ENCODE peak calls at places on chromosome 3, in seven cellular contexts. W is stomach, J is vagina, Z is left ventricle myocardium inferior, N is WTC11, A is heart left ventricle, G is nephron progenitor cell. Q is an unnamed sample.

GRCh38 chr3:127915115-127915936 is at the start of gene KBTBD12:
- DNase-seq in W (peak; percentile 34), J (no peak), Z (peak; percentile 62), N (peak; percentile 73), A (peak; percentile 83), G (peak; percentile 31), Q (peak; percentile 29)

GRCh38 chr3:69724722-69725435 is 14.4 kb upstream of the MITF start:
- DNase-seq in W (no peak), J (no peak), Z (no peak), N (no peak), A (no peak), G (no peak), Q (no peak)

GRCh38 chr3:58169371-58169770 is 41.4 kb downstream of the DNASE1L3 start:
- DNase-seq in W (no peak), J (no peak), Z (no peak), N (no peak), A (no peak), G (no peak), Q (no peak)

GRCh38 chr3:15682766-15683165 is 81.2 kb downstream of the BTD start:
- DNase-seq in W (no peak), J (no peak), Z (no peak), N (no peak), A (no peak), G (no peak), Q (no peak)

GRCh38 chr3:69791111-69791510 is 51.8 kb downstream of the MITF start:
- DNase-seq in W (peak; percentile 27), J (peak; percentile 94), Z (peak; percentile 72), N (no peak), A (peak; percentile 86), G (no peak), Q (no peak)

GRCh38 chr3:197881601-197882000 is 68.4 kb upstream of the RPL35A start:
- DNase-seq in W (no peak), J (no peak), Z (no peak), N (no peak), A (no peak), G (no peak), Q (no peak)

GRCh38 chr3:105511031-105511430 is 144.3 kb downstream of the ALCAM start:
- DNase-seq in W (no peak), J (no peak), Z (no peak), N (no peak), A (no peak), G (no peak), Q (no peak)

GRCh38 chr3:16866447-16867025 is 18.2 kb upstream of the PLCL2 start:
- DNase-seq in W (no peak), J (no peak), Z (no peak), N (no peak), A (no peak), G (no peak), Q (no peak)

GRCh38 chr3:71542548-71543370 is 40.8 kb downstream of the FOXP1 start:
- DNase-seq in W (peak; percentile 36), J (peak; percentile 91), Z (peak; percentile 78), N (no peak), A (peak; percentile 91), G (peak; percentile 45), Q (peak; percentile 13)

GRCh38 chr3:10015476-10015904 is 10.7 kb upstream of the FANCD2 start:
- DNase-seq in W (peak; percentile 72), J (peak; percentile 96), Z (peak; percentile 84), N (no peak), A (peak; percentile 88), G (no peak), Q (no peak)

GRCh38 chr3:41117398-41117870 is 81.9 kb upstream of the CTNNB1 start:
- DNase-seq in W (peak; percentile 86), J (peak; percentile 91), Z (peak; percentile 91), N (no peak), A (peak; percentile 95), G (no peak), Q (no peak)

GRCh38 chr3:101084404-101084803 is 91.2 kb upstream of the ABI3BP start:
- DNase-seq in W (no peak), J (no peak), Z (no peak), N (no peak), A (no peak), G (no peak), Q (no peak)
- TF ChIP-seq CTCF in W (no peak), J (no peak), Z (no peak), N (no peak), A (no peak), G (no peak), Q (no peak)

GRCh38 chr3:46483799-46484198 is 14.0 kb upstream of the RTP3 start:
- DNase-seq in W (no peak), J (no peak), Z (no peak), N (no peak), A (peak; percentile 41), G (no peak), Q (no peak)
- TF ChIP-seq CTCF in W (no peak), J (no peak), Z (peak; percentile 10), N (no peak), A (no peak), G (no peak), Q (no peak)

GRCh38 chr3:13500133-13500885 is 20.2 kb downstream of the HDAC11 start:
- DNase-seq in W (no peak), J (no peak), Z (no peak), N (peak; percentile 75), A (peak; percentile 26), G (peak; percentile 67), Q (peak; percentile 64)
- TF ChIP-seq CTCF in W (no peak), J (peak; percentile 9), Z (peak; percentile 63), N (no peak), A (peak; percentile 44), G (peak; percentile 60), Q (peak; percentile 66)

DNA sequence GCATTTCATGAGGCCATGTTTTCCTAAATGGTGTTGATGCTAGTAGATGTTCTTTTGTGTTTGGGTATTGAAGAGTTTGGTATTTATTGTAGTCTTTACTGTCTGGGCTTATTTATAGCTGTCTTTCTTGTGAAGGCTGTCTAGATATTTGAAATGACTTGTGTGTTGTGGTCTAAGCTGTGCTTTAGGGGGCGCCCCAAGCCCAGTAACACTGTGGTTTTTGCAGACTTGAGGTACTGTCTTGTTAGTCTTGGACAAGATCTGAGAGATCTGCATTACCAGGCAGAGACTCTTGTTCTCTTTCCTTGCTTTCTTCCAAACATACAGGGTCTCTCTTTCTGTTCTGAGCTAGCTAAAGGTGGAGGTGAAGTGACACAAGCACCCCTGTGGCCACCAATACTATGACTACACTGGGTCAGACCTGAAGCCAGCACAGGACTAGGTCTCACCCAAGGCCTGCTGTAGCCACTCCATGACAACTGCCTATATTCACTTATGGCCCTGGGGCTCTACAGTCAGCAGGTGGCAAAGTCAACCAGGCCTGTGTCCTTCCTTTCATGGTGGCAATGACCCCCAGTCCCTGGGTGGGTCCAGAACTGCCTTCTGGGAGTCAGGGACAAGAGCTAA is 152.1 kb upstream of the TBC1D5 start:
- DNase-seq in W (peak; percentile 36), J (no peak), Z (no peak), N (peak; percentile 75), A (no peak), G (peak; percentile 51), Q (peak; percentile 79)
- TF ChIP-seq CTCF in W (no peak), J (no peak), Z (peak; percentile 29), N (peak; percentile 73), A (peak; percentile 10), G (peak; percentile 42), Q (peak; percentile 56)

GRCh38 chr3:193743702-193744047 is 150.7 kb downstream of the OPA1 start:
- DNase-seq in W (no peak), J (no peak), Z (no peak), N (no peak), A (no peak), G (no peak), Q (no peak)
- TF ChIP-seq CTCF in W (no peak), J (no peak), Z (no peak), N (no peak), A (no peak), G (no peak), Q (no peak)

GRCh38 chr3:156448300-156448699 is 106.6 kb downstream of the SSR3 start:
- DNase-seq in W (no peak), J (no peak), Z (no peak), N (peak; percentile 64), A (no peak), G (no peak), Q (peak; percentile 34)
- TF ChIP-seq CTCF in W (no peak), J (no peak), Z (peak; percentile 22), N (peak; percentile 15), A (no peak), G (peak; percentile 41), Q (peak; percentile 40)

GRCh38 chr3:129441782-129442181 is 1.8 kb downstream of the IFT122 start:
- DNase-seq in W (no peak), J (no peak), Z (no peak), N (no peak), A (peak; percentile 54), G (no peak), Q (no peak)
- TF ChIP-seq CTCF in W (no peak), J (no peak), Z (no peak), N (no peak), A (no peak), G (no peak), Q (no peak)

GRCh38 chr3:186365202-186365974 is 3.4 kb upstream of the DGKG start:
- DNase-seq in W (no peak), J (no peak), Z (peak; percentile 62), N (no peak), A (peak; percentile 76), G (no peak), Q (no peak)
- TF ChIP-seq CTCF in W (no peak), J (no peak), Z (no peak), N (no peak), A (no peak), G (no peak), Q (no peak)

GRCh38 chr3:171943262-171944108 is 95.9 kb upstream of the FNDC3B start:
- DNase-seq in W (no peak), J (no peak), Z (no peak), N (no peak), A (no peak), G (no peak), Q (no peak)
- TF ChIP-seq CTCF in W (no peak), J (no peak), Z (no peak), N (no peak), A (no peak), G (no peak), Q (no peak)